ENCODE peak calls at places on chromosome 10, in five cellular contexts. H is ELF-1; F is stimulated activated CD4-positive, alpha-beta T cell treated with anti-CD3 and anti-CD28 coated beads, Interleukin-1b, Interleukin-23, amount 100 ng/mL, for 48 hours; C is fibroblast of lung; B is kidney tubule cell. A is an unnamed sample.

GRCh38 chr10:98150544-98150943 is 16.1 kb downstream of the R3HCC1L start:
- DNase-seq in H (no peak), F (no peak), C (peak), B (peak), A (no peak)

GRCh38 chr10:21317902-21318301 is 207.6 kb downstream of the SKIDA1 start:
- DNase-seq in H (peak), F (no peak), C (peak), B (peak), A (no peak)

GRCh38 chr10:110912374-110912773 is 6.6 kb downstream of the BBIP1 start:
- DNase-seq in H (no peak), F (no peak), C (peak), B (no peak), A (no peak)

GRCh38 chr10:121928528-121928884 is 675 bp upstream of the ATE1 start:
- DNase-seq in H (no peak), F (no peak), C (peak), B (peak), A (no peak)

GRCh38 chr10:73110345-73110849 is at the start of gene NUDT13:
- DNase-seq in H (peak), F (peak), C (peak), B (peak), A (peak)

GRCh38 chr10:94027197-94027596 is 33.5 kb downstream of the PLCE1 start:
- DNase-seq in H (no peak), F (no peak), C (no peak), B (no peak), A (no peak)

GRCh38 chr10:62437696-62438095 is 63.5 kb downstream of the ZNF365 start:
- DNase-seq in H (peak), F (no peak), C (peak), B (peak), A (peak)

GRCh38 chr10:101282937-101283336 is 53.7 kb upstream of the LBX1 start:
- DNase-seq in H (no peak), F (no peak), C (no peak), B (no peak), A (no peak)